ENCODE peak calls at places on chromosomes 11 and 22, in six cellular contexts. K is uterus, Q is cardiac muscle cell, X is AG04450, H is AG10803, E is DND-41. S is an unnamed sample.

GRCh38 chr11:61919841-61920631 is 2.7 kb upstream of the RAB3IL1 start:
- DNase-seq in K (no peak), Q (no peak), X (no peak), H (no peak), E (no peak), S (no peak)

GRCh38 chr11:69424748-69425147 is 56.7 kb upstream of the LINC01488 start:
- DNase-seq in K (no peak), Q (no peak), X (no peak), H (no peak), E (no peak), S (no peak)

GRCh38 chr22:39468487-39469325 is 11.9 kb downstream of the MGAT3 start:
- DNase-seq in K (no peak), Q (no peak), X (no peak), H (no peak), E (no peak), S (peak)

GRCh38 chr11:10414659-10415058 is 40.4 kb upstream of the AMPD3 start:
- DNase-seq in K (no peak), Q (peak), X (no peak), H (peak), E (peak), S (no peak)

GRCh38 chr11:36702330-36703054 is 104.5 kb upstream of the RAG2 start:
- DNase-seq in K (no peak), Q (peak), X (peak), H (peak), E (peak), S (peak)

GRCh38 chr11:115226556-115226955 is 277.7 kb downstream of the CADM1 start:
- DNase-seq in K (no peak), Q (peak), X (peak), H (peak), E (no peak), S (no peak)

GRCh38 chr11:44556735-44557409 is 8.6 kb upstream of the CD82 start:
- DNase-seq in K (peak), Q (peak), X (no peak), H (peak), E (peak), S (peak)

GRCh38 chr11:19933801-19934488 is 221.3 kb downstream of the NAV2 start:
- DNase-seq in K (no peak), Q (no peak), X (no peak), H (no peak), E (no peak), S (no peak)

GRCh38 chr11:117232911-117233409 is 489 bp downstream of the RNF214 start:
- DNase-seq in K (peak), Q (no peak), X (no peak), H (no peak), E (no peak), S (no peak)

GRCh38 chr11:69442012-69442806 is 39.3 kb upstream of the LINC01488 start:
- DNase-seq in K (no peak), Q (no peak), X (no peak), H (peak), E (no peak), S (no peak)

GRCh38 chr11:107337917-107338316 is 119.7 kb downstream of the CWF19L2 start:
- DNase-seq in K (no peak), Q (no peak), X (no peak), H (no peak), E (no peak), S (no peak)

GRCh38 chr11:32233928-32234327 is 143.1 kb downstream of the RCN1 start:
- DNase-seq in K (no peak), Q (no peak), X (no peak), H (no peak), E (no peak), S (no peak)

GRCh38 chr11:32229566-32230240 is 138.8 kb downstream of the RCN1 start:
- DNase-seq in K (no peak), Q (no peak), X (no peak), H (no peak), E (peak), S (no peak)

GRCh38 chr11:32231909-32232493 is 141.1 kb downstream of the RCN1 start:
- DNase-seq in K (no peak), Q (peak), X (no peak), H (peak), E (peak), S (no peak)

GRCh38 chr11:32233276-32233675 is 142.4 kb downstream of the RCN1 start:
- DNase-seq in K (no peak), Q (no peak), X (no peak), H (no peak), E (no peak), S (no peak)

DNA sequence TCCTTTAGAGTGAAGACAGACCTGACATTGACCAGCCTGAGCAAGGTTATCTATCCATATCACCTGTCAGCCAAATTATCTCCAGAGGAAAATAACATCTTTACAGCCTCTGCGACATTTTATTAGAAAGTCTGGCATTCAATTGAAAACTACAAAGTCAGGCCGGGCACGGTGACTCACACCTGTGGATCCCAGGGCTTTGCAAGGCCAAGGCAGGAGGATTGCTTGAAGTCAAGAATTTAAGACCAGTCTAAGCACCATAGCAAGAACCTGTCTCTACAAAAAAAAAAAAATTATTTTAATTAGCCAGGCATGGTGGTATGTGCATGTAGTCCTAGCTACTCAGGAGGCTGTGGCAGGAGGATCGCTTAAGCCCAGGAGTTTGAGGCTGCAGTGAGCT is 141.6 kb downstream of the RCN1 start:
- DNase-seq in K (no peak), Q (no peak), X (no peak), H (no peak), E (no peak), S (no peak)
- TF ChIP-seq CTCF in K (no peak), Q (no peak), X (no peak), H (no peak), E (no peak), S (no peak)

GRCh38 chr11:32436751-32437405 is 1.5 kb upstream of the WT1 start:
- DNase-seq in K (peak), Q (peak), X (no peak), H (no peak), E (no peak), S (no peak)

GRCh38 chr11:32438883-32439487 is 3.6 kb upstream of the WT1 start:
- DNase-seq in K (peak), Q (peak), X (no peak), H (no peak), E (no peak), S (no peak)

GRCh38 chr11:32439488-32440210 is 4.3 kb upstream of the WT1 start:
- DNase-seq in K (peak), Q (no peak), X (no peak), H (no peak), E (no peak), S (no peak)

GRCh38 chr11:32437406-32438345 is 2.3 kb upstream of the WT1 start:
- DNase-seq in K (peak), Q (no peak), X (no peak), H (no peak), E (no peak), S (no peak)

GRCh38 chr11:32438346-32438882 is 3.1 kb upstream of the WT1 start:
- DNase-seq in K (no peak), Q (no peak), X (no peak), H (no peak), E (no peak), S (no peak)
- H3K4me3 ChIP-seq in K (peak), Q (peak), X (no peak), H (no peak), E (no peak), S (no peak)

DNA sequence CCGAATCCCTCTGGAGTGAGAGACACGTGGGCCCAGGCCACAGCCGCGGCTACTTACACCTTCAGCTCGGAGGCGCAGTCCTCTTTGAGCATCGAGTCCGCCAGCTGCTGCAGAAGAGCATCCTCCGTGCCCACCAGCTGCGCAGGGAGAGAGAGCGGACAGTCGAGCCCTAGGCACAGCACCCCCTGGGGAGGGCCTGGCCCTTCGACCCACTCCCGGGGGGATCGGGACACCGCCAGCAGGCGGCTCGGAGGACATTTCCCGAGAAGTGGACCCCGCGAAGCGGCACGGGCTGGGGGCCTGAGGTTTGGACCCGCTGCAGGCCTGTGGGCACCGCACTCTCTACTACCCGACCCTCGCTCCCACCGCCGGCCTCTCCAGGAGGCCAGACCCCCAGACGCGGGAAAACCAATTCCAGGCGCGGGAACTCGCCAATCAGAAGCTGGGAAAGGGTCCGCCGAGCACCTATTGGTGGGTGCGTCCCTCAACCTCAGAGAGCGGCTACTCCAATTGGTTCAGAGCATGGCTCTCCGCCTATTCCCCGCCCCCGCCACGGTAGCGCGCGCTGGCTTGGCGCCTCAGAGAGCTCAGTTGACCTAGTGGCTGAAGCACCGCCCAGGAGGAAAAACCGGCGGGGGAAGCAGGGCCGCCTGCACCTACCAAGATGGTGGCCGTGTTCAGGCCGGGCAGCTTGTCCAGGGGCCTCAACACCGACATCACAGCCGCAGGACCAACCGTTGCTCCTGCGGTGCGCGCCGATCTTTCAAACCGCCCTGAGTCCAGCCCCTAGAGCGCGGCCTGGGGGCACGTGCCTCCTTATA is at the start of gene CENPM:
- DNase-seq in K (peak), Q (peak), X (peak), H (peak), E (peak), S (peak)
- TF ChIP-seq CTCF in K (peak), Q (peak), X (peak), H (peak), E (peak), S (no peak)

GRCh38 chr11:68269414-68270081 is 2.2 kb downstream of the C11orf24 start:
- DNase-seq in K (no peak), Q (peak), X (peak), H (peak), E (no peak), S (no peak)
- H3K4me3 ChIP-seq in K (no peak), Q (no peak), X (peak), H (peak), E (no peak), S (no peak)

DNA sequence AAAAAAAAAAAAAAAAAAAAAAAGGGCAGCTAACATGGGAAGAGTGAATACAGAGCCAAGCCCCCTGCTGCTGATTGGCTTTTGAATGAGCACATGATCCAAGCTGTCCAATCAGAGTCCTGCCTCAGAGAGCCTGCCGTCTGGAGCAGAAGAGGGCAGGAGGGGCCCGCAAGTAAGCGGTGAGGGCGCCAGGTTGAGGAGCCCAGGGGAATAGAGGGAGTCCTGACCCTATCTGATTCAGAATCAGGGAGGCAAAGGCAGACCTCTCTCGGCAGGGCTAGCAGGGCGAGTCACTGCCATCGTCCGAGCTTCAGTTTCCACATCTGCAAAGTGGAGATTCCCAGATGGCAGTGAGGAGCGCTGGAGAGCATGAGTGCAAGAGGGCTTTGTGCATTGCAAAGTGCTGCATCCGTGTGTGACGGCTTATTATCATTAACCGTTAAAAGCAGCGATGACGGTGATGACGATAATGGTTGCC is 68.8 kb upstream of the ATXN10 start:
- DNase-seq in K (no peak), Q (peak), X (no peak), H (peak), E (peak), S (no peak)
- TF ChIP-seq CTCF in K (no peak), Q (no peak), X (no peak), H (no peak), E (no peak), S (no peak)

DNA sequence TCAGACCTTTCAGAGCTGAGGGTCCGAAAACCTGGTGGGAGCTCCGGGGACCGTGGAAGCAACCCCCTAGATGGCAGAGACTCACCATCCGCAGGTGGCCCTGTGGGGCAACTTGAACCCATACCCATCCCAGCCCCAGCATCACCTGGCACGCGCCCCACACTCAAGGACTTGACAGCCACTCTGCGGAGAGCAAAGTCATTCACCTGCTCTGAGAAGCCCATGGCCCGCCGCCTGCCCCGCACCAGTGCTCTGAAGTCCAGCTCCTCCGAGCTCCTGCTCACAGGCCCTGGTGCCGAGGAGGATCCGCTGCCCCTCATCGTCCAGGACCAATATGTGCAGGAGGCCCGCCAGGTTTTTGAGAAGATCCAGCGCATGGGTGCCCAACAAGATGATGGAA is 2.0 kb downstream of the ARHGEF17 start:
- DNase-seq in K (peak), Q (no peak), X (no peak), H (no peak), E (no peak), S (no peak)
- H3K4me3 ChIP-seq in K (peak), Q (peak), X (peak), H (peak), E (no peak), S (no peak)

GRCh38 chr11:15158351-15159015 is 43.8 kb downstream of the INSC start:
- DNase-seq in K (no peak), Q (peak), X (peak), H (peak), E (no peak), S (no peak)

GRCh38 chr11:15161746-15162145 is 47.0 kb downstream of the INSC start:
- DNase-seq in K (no peak), Q (no peak), X (no peak), H (no peak), E (no peak), S (no peak)

GRCh38 chr11:15157181-15157580 is 42.5 kb downstream of the INSC start:
- DNase-seq in K (no peak), Q (peak), X (no peak), H (peak), E (no peak), S (no peak)

GRCh38 chr11:15157738-15158137 is 43.0 kb downstream of the INSC start:
- DNase-seq in K (no peak), Q (no peak), X (no peak), H (no peak), E (no peak), S (no peak)

DNA sequence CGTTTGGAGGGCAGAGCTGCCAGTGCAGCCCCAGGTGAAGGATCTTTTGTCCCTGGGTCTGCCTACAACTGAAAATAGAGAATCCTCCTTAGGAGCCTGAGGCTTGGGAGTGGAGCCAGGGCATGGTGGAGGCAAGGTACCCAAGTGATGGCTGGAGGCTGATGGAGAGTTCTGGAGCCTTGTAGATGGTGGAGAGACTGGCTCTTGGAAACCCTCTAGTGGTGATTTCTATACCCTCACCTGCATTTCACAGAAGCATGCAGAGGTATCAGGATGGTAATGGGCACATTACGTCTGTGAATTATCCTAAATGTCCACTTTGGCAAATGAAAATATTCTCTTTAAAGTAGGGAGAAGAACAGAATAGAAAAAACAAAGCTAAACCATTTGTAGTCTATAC is 44.4 kb downstream of the INSC start:
- DNase-seq in K (no peak), Q (peak), X (no peak), H (peak), E (no peak), S (no peak)
- TF ChIP-seq CTCF in K (no peak), Q (peak), X (peak), H (peak), E (peak), S (peak)

GRCh38 chr11:123360267-123360936 is 69.7 kb upstream of the GRAMD1B start:
- DNase-seq in K (no peak), Q (no peak), X (no peak), H (no peak), E (no peak), S (no peak)

GRCh38 chr11:123354371-123354770 is 75.7 kb upstream of the GRAMD1B start:
- DNase-seq in K (no peak), Q (no peak), X (no peak), H (no peak), E (no peak), S (no peak)

GRCh38 chr11:123356539-123356938 is 73.5 kb upstream of the GRAMD1B start:
- DNase-seq in K (no peak), Q (no peak), X (no peak), H (no peak), E (no peak), S (no peak)

GRCh38 chr11:123357990-123358827 is 71.9 kb upstream of the GRAMD1B start:
- DNase-seq in K (no peak), Q (peak), X (no peak), H (peak), E (no peak), S (peak)

DNA sequence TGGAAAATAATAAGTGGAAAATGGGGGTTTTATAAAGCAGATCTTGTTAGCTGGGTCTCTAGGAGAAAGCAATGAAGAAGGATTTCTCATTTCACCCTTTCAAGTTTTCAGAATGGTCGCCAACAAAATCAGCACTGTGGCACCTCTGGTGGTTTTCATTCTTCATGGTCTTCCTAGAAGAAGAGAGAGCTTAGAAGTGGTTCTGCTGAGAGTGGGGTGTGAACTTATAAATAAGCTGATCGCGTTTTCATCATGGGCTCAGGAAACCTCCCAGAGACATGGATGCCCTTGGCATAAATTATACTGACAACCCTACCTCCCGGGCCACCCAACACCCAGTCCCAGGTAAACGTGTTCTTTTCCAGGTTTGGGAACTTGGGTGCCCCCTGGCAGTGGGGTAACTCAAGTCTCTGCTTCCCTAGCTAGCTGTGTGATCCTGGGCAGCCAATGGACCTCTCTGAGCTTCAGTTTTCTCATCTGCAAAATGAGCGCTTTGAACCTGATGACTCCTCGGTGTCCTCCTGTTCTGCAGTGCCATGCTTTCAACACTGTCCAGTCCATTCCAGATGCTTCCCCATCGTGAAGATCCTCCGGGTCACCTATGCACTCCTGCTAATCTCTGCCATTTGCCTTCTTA is 72.6 kb upstream of the GRAMD1B start:
- DNase-seq in K (no peak), Q (no peak), X (no peak), H (no peak), E (no peak), S (no peak)
- H3K4me3 ChIP-seq in K (no peak), Q (peak), X (no peak), H (peak), E (no peak), S (no peak)